ENCODE peak calls at places on chromosome 3, in six cellular contexts. B, K, W, T, C and O are unnamed samples.

GRCh38 chr3:138051946-138052802 is 42.2 kb downstream of the CLDN18 start:
- DNase-seq in B (peak; percentile 50), K (no peak), T (peak; percentile 62), C (no peak), W (peak; percentile 82), O (peak; percentile 30)

GRCh38 chr3:160951677-160952487 is 153.3 kb downstream of the B3GALNT1 start:
- DNase-seq in K (no peak), B (no peak), C (no peak), W (no peak), T (no peak), O (no peak)

GRCh38 chr3:172591876-172592771 is 68.9 kb upstream of the TNFSF10 start:
- DNase-seq in C (no peak), T (peak; percentile 16), W (peak; percentile 95), K (peak; percentile 75), B (no peak), O (peak; percentile 51)

GRCh38 chr3:88262527-88262926 is 112.8 kb downstream of the C3orf38 start:
- DNase-seq in K (no peak), C (no peak), B (no peak), W (no peak), T (no peak), O (no peak)

GRCh38 chr3:157070600-157070999 is 89.3 kb downstream of the CCNL1 start:
- DNase-seq in T (peak; percentile 22), W (no peak), B (peak; percentile 46), K (no peak), C (no peak), O (no peak)

GRCh38 chr3:165521131-165521871 is 315.9 kb downstream of the BCHE start:
- DNase-seq in T (no peak), C (no peak), B (no peak), K (no peak), W (no peak), O (no peak)

GRCh38 chr3:154480033-154480432 is 50.0 kb upstream of the GPR149 start:
- DNase-seq in W (no peak), T (no peak), K (no peak), C (no peak), B (no peak), O (no peak)

GRCh38 chr3:97938444-97938843 is 33.8 kb downstream of the RIOX2 start:
- DNase-seq in K (no peak), T (peak; percentile 49), W (no peak), C (no peak), B (no peak), O (no peak)

GRCh38 chr3:31878231-31878838 is 102.7 kb downstream of the OSBPL10 start:
- DNase-seq in W (no peak), B (peak; percentile 68), T (peak; percentile 57), K (no peak), C (no peak), O (no peak)

GRCh38 chr3:191003742-191004141 is 141.2 kb upstream of the GMNC start:
- DNase-seq in T (no peak), C (no peak), W (no peak), K (no peak), B (no peak), O (peak; percentile 32)

GRCh38 chr3:100993309-100993708 is at the start of gene ABI3BP:
- DNase-seq in C (peak; percentile 77), B (peak; percentile 87), T (peak; percentile 89), K (no peak), W (peak; percentile 13), O (peak; percentile 82)

GRCh38 chr3:30186741-30187219 is 419.6 kb upstream of the TGFBR2 start:
- DNase-seq in C (no peak), K (no peak), W (no peak), T (no peak), B (no peak), O (no peak)

GRCh38 chr3:107367353-107367752 is 9.9 kb upstream of the CCDC54 start:
- DNase-seq in W (no peak), C (no peak), K (no peak), B (peak; percentile 65), T (peak; percentile 88), O (no peak)

GRCh38 chr3:16069149-16069922 is 105.1 kb upstream of the GALNT15 start:
- DNase-seq in B (peak; percentile 93), T (peak; percentile 97), C (no peak), K (no peak), W (no peak), O (no peak)

GRCh38 chr3:158794936-158795518 is 6.8 kb upstream of the MFSD1 start:
- DNase-seq in K (no peak), W (peak; percentile 48), C (no peak), T (peak; percentile 59), B (peak; percentile 52), O (peak; percentile 37)

GRCh38 chr3:33372218-33373081 is 67.8 kb downstream of the UBP1 start:
- DNase-seq in C (no peak), B (peak; percentile 42), K (peak; percentile 56), W (peak; percentile 65), T (peak; percentile 73), O (peak; percentile 10)

GRCh38 chr3:52085883-52086282 is 29.5 kb upstream of the DUSP7 start:
- DNase-seq in B (no peak), W (no peak), C (no peak), T (no peak), K (no peak), O (no peak)

GRCh38 chr3:134367412-134367811 is 6.8 kb downstream of the AMOTL2 start:
- DNase-seq in K (no peak), B (peak; percentile 36), W (no peak), C (no peak), T (no peak), O (no peak)

GRCh38 chr3:27728195-27729087 is 6.3 kb upstream of the EOMES start:
- DNase-seq in T (no peak), B (no peak), W (no peak), C (no peak), K (no peak), O (no peak)
- H3K4me3 ChIP-seq in T (no peak overlapping the region), B (no peak overlapping the region), W (no peak overlapping the region), C (no peak overlapping the region), K (no peak overlapping the region), O (no peak overlapping the region)

GRCh38 chr3:38477057-38477820 is 18.9 kb upstream of the EXOG start:
- DNase-seq in W (no peak), C (no peak), T (no peak), K (no peak), B (no peak), O (no peak)
- H3K4me3 ChIP-seq in W (no peak overlapping the region), C (no peak overlapping the region), T (no peak overlapping the region), K (no peak overlapping the region), B (no peak overlapping the region), O (no peak overlapping the region)

DNA sequence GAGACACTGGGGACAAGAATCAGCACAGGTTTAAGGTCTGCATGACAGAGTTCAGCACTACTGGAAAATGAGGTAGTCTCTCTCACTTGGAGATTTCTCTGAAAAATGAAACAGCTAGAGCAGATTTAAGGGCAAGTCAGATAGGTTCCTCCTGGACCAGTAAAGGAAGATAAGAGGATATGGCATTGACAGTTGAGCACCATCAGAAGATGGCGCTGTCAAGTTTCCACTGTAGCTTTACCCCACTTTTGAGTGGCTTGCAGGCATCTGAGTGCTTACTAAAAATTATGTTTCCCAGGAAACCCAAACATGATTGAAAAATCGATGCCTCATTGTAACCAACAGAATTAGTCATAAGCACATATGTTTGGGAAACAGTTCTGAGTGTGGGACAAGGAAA is 407.2 kb upstream of the UBE2E2 start:
- DNase-seq in W (no peak), C (no peak), K (no peak), T (no peak), B (no peak), O (peak; percentile 15)
- H3K4me3 ChIP-seq in W (no peak overlapping the region), C (no peak overlapping the region), K (no peak overlapping the region), T (no peak overlapping the region), B (no peak overlapping the region), O (no peak overlapping the region)

GRCh38 chr3:187186375-187186774 is 10.9 kb upstream of the RTP1 start:
- DNase-seq in T (no peak), K (no peak), W (no peak), B (no peak), C (no peak), O (no peak)

GRCh38 chr3:187183903-187184302 is 13.4 kb upstream of the RTP1 start:
- DNase-seq in T (no peak), C (no peak), B (peak; percentile 11), K (no peak), W (no peak), O (no peak)

GRCh38 chr3:187183210-187183862 is 13.9 kb upstream of the RTP1 start:
- DNase-seq in W (peak; percentile 62), B (peak; percentile 94), K (no peak), C (no peak), T (no peak), O (peak; percentile 36)

GRCh38 chr3:187186801-187187421 is 10.4 kb upstream of the RTP1 start:
- DNase-seq in T (peak; percentile 94), W (peak; percentile 23), K (no peak), C (peak; percentile 47), B (peak; percentile 67), O (peak; percentile 5)

DNA sequence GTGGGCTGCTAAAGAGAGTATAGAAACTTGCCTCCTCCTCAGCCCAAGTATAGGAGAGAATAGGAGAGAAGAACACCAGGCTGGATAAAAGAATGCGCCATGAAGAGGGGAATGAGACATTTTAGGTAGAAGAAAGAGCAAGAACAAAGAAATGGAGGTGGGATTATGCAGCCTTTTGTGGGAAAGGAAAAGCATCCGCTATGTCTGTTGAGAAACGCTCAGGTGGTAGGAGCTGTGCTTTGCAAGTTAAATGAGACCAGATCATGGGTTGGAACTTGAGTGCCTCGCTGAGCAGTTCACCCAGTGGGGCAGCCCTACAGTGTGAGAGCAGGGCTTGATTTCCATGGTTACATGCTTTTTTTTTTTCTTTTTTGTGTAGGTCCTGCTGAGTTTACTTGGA is 11.5 kb upstream of the RTP1 start:
- DNase-seq in W (no peak), K (no peak), T (no peak), C (no peak), B (no peak), O (no peak)
- H3K4me3 ChIP-seq in W (no peak overlapping the region), K (no peak overlapping the region), T (no peak overlapping the region), C (no peak overlapping the region), B (no peak overlapping the region), O (no peak overlapping the region)

DNA sequence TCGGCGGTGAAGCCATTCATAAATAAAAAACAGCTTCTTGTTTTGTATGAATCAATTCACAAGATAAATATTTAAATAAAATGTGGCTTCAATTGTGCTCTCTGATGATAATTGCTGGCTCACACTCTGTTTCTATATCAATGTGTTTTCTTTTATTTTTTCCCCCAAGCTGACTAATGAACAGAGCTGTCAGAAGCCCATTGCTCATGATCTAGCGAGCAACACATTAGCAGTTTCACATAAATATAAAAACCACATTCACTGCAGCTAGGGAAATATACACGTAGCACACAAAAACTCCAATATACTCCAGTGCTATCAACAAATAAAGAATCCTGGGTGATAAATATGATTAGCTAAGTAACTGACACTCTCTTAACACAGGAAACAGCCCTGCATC is 45.0 kb upstream of the FOXP1 start:
- DNase-seq in W (no peak), B (peak; percentile 46), T (peak; percentile 6), K (no peak), C (no peak), O (no peak)
- H3K4me3 ChIP-seq in W (no peak overlapping the region), B (no peak overlapping the region), T (no peak overlapping the region), K (no peak overlapping the region), C (no peak overlapping the region), O (no peak overlapping the region)

DNA sequence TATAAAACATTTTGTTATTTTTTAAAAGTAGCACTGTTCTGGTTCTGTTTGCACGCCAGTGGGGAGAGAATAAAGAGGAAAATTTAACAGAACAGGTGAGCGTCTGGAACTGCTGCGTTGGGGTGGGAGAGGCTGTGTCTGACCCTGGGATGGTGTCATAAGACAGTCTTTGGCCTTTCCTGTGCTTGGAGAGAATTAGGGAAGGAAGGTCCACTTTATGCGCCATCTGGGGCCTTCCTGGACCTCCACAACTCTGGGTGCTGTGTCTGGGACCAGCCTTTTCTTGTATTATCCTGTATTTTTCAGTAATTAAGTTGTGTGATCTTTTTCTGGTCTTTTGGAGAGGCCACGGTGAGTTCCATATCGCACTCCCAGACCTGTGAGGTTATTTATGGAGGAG is 3.3 kb downstream of the FAM43A start:
- DNase-seq in K (no peak), T (no peak), B (no peak), C (no peak), W (no peak), O (no peak)
- H3K4me3 ChIP-seq in K (no peak overlapping the region), T (peak overlapping the region; percentile 19), B (peak overlapping the region; percentile 45), C (no peak overlapping the region), W (no peak overlapping the region), O (no peak overlapping the region)